ENCODE peak calls at places on chromosomes 4 and X, in seven cellular contexts. One of them, this sample, is unnamed.

GRCh38 chr4:56976283-56976877 is 1.0 kb downstream of the NOA1 start:
- DNase-seq in astrocyte of the cerebellum: no peak
- DNase-seq in fibroblast of villous mesenchyme: peak; percentile 13
- DNase-seq in AG04450: no peak
- DNase-seq in cardiac fibroblast: no peak
- DNase-seq in fibroblast of mammary gland: no peak
- DNase-seq in fibroblast of lung: no peak
- DNase-seq in this sample: no peak

GRCh38 chr4:22508376-22508775 is 7.5 kb downstream of the ADGRA3 start:
- DNase-seq in astrocyte of the cerebellum: no peak
- DNase-seq in cardiac fibroblast: no peak
- DNase-seq in fibroblast of villous mesenchyme: peak; percentile 83
- DNase-seq in fibroblast of mammary gland: no peak
- DNase-seq in AG04450: no peak
- DNase-seq in fibroblast of lung: no peak
- DNase-seq in this sample: no peak

GRCh38 chr4:70994069-70994366 is 569 bp downstream of the DCK start:
- DNase-seq in AG04450: no peak
- DNase-seq in astrocyte of the cerebellum: no peak
- DNase-seq in fibroblast of mammary gland: peak; percentile 17
- DNase-seq in fibroblast of lung: no peak
- DNase-seq in fibroblast of villous mesenchyme: no peak
- DNase-seq in cardiac fibroblast: no peak
- DNase-seq in this sample: no peak

GRCh38 chr4:4384837-4385236 is 2.1 kb upstream of the NSG1 start:
- DNase-seq in fibroblast of mammary gland: peak; percentile 26
- DNase-seq in cardiac fibroblast: peak; percentile 41
- DNase-seq in astrocyte of the cerebellum: no peak
- DNase-seq in fibroblast of villous mesenchyme: peak; percentile 35
- DNase-seq in fibroblast of lung: no peak
- DNase-seq in AG04450: no peak
- DNase-seq in this sample: no peak

GRCh38 chr4:147160908-147161513 is 215.3 kb upstream of the TTC29 start:
- DNase-seq in cardiac fibroblast: peak; percentile 83
- DNase-seq in fibroblast of villous mesenchyme: peak; percentile 69
- DNase-seq in AG04450: peak; percentile 16
- DNase-seq in astrocyte of the cerebellum: peak; percentile 37
- DNase-seq in fibroblast of mammary gland: peak; percentile 67
- DNase-seq in fibroblast of lung: peak; percentile 54
- DNase-seq in this sample: peak; percentile 14

GRCh38 chrX:76428243-76429130 is 977 bp downstream of the MAGEE1 start:
- DNase-seq in fibroblast of mammary gland: no peak
- DNase-seq in fibroblast of villous mesenchyme: no peak
- DNase-seq in cardiac fibroblast: no peak
- DNase-seq in AG04450: no peak
- DNase-seq in fibroblast of lung: no peak
- DNase-seq in astrocyte of the cerebellum: no peak
- DNase-seq in this sample: no peak

GRCh38 chr4:155600246-155600645 is 66.4 kb upstream of the GUCY1A1 start:
- DNase-seq in AG04450: no peak
- DNase-seq in cardiac fibroblast: no peak
- DNase-seq in astrocyte of the cerebellum: no peak
- DNase-seq in fibroblast of mammary gland: no peak
- DNase-seq in fibroblast of villous mesenchyme: no peak
- DNase-seq in fibroblast of lung: peak; percentile 71
- DNase-seq in this sample: no peak

GRCh38 chrX:154761977-154762528 is 611 bp upstream of the DKC1 start:
- DNase-seq in fibroblast of lung: no peak
- DNase-seq in fibroblast of villous mesenchyme: no peak
- DNase-seq in cardiac fibroblast: no peak
- DNase-seq in AG04450: no peak
- DNase-seq in astrocyte of the cerebellum: no peak
- DNase-seq in fibroblast of mammary gland: no peak
- DNase-seq in this sample: no peak

GRCh38 chr4:117164338-117164737 is 79.0 kb upstream of the TRAM1L1 start:
- DNase-seq in fibroblast of lung: no peak
- DNase-seq in fibroblast of villous mesenchyme: no peak
- DNase-seq in AG04450: no peak
- DNase-seq in cardiac fibroblast: no peak
- DNase-seq in astrocyte of the cerebellum: no peak
- DNase-seq in fibroblast of mammary gland: no peak
- DNase-seq in this sample: no peak

GRCh38 chrX:39480966-39481365 is 616.8 kb downstream of the BCOR start:
- DNase-seq in fibroblast of lung: no peak
- DNase-seq in fibroblast of villous mesenchyme: no peak
- DNase-seq in astrocyte of the cerebellum: no peak
- DNase-seq in fibroblast of mammary gland: no peak
- DNase-seq in AG04450: no peak
- DNase-seq in cardiac fibroblast: no peak
- DNase-seq in this sample: no peak

GRCh38 chrX:133302775-133303445 is 84.8 kb upstream of the TFDP3 start:
- DNase-seq in fibroblast of villous mesenchyme: no peak
- DNase-seq in fibroblast of mammary gland: no peak
- DNase-seq in cardiac fibroblast: no peak
- DNase-seq in fibroblast of lung: peak; percentile 88
- DNase-seq in AG04450: no peak
- DNase-seq in astrocyte of the cerebellum: no peak
- DNase-seq in this sample: no peak

GRCh38 chr4:168648929-168649328 is 152.1 kb downstream of the PALLD start:
- DNase-seq in AG04450: no peak
- DNase-seq in astrocyte of the cerebellum: no peak
- DNase-seq in fibroblast of lung: peak; percentile 91
- DNase-seq in fibroblast of villous mesenchyme: peak; percentile 48
- DNase-seq in cardiac fibroblast: peak; percentile 83
- DNase-seq in fibroblast of mammary gland: peak; percentile 64
- DNase-seq in this sample: no peak

GRCh38 chr4:55931833-55932232 is 16.9 kb upstream of the CEP135 start:
- DNase-seq in fibroblast of villous mesenchyme: peak; percentile 85
- DNase-seq in fibroblast of mammary gland: peak; percentile 19
- DNase-seq in fibroblast of lung: peak; percentile 61
- DNase-seq in astrocyte of the cerebellum: no peak
- DNase-seq in cardiac fibroblast: peak; percentile 18
- DNase-seq in AG04450: peak; percentile 67
- DNase-seq in this sample: no peak

GRCh38 chr4:181958435-181958834 is 284.8 kb upstream of the TENM3 start:
- DNase-seq in fibroblast of villous mesenchyme: no peak
- DNase-seq in fibroblast of lung: peak; percentile 49
- DNase-seq in AG04450: no peak
- DNase-seq in astrocyte of the cerebellum: no peak
- DNase-seq in cardiac fibroblast: peak; percentile 45
- DNase-seq in fibroblast of mammary gland: no peak
- DNase-seq in this sample: no peak

GRCh38 chr4:90113881-90114457 is 13.2 kb upstream of the CCSER1 start:
- DNase-seq in fibroblast of mammary gland: no peak
- DNase-seq in fibroblast of lung: peak; percentile 2
- DNase-seq in AG04450: no peak
- DNase-seq in fibroblast of villous mesenchyme: no peak
- DNase-seq in astrocyte of the cerebellum: no peak
- DNase-seq in cardiac fibroblast: no peak
- DNase-seq in this sample: no peak

GRCh38 chr4:158580064-158580463 is 58.4 kb downstream of the RXFP1 start:
- DNase-seq in fibroblast of mammary gland: no peak
- DNase-seq in astrocyte of the cerebellum: no peak
- DNase-seq in fibroblast of villous mesenchyme: no peak
- DNase-seq in cardiac fibroblast: no peak
- DNase-seq in AG04450: no peak
- DNase-seq in fibroblast of lung: no peak
- DNase-seq in this sample: no peak

GRCh38 chrX:69189972-69190371 is 24.7 kb upstream of the PJA1 start:
- DNase-seq in fibroblast of lung: no peak
- DNase-seq in cardiac fibroblast: no peak
- DNase-seq in astrocyte of the cerebellum: no peak
- DNase-seq in fibroblast of mammary gland: no peak
- DNase-seq in fibroblast of villous mesenchyme: peak; percentile 56
- DNase-seq in AG04450: no peak
- DNase-seq in this sample: no peak

GRCh38 chrX:72042860-72043248 is 88.9 kb downstream of the RTL5 start:
- DNase-seq in fibroblast of lung: no peak
- DNase-seq in cardiac fibroblast: no peak
- DNase-seq in fibroblast of mammary gland: no peak
- DNase-seq in fibroblast of villous mesenchyme: no peak
- DNase-seq in AG04450: no peak
- DNase-seq in astrocyte of the cerebellum: no peak
- DNase-seq in this sample: no peak

GRCh38 chr4:7067523-7068278 is at the start of gene GRPEL1:
- DNase-seq in cardiac fibroblast: peak; percentile 100
- DNase-seq in AG04450: peak; percentile 97
- DNase-seq in fibroblast of lung: peak; percentile 98
- DNase-seq in fibroblast of mammary gland: peak; percentile 99
- DNase-seq in astrocyte of the cerebellum: peak; percentile 97
- DNase-seq in fibroblast of villous mesenchyme: peak; percentile 100
- DNase-seq in this sample: peak; percentile 98

GRCh38 chr4:153084939-153085630 is 119.2 kb upstream of the TRIM2 start:
- DNase-seq in fibroblast of mammary gland: peak; percentile 60
- DNase-seq in astrocyte of the cerebellum: peak; percentile 18
- DNase-seq in fibroblast of lung: peak; percentile 53
- DNase-seq in cardiac fibroblast: peak; percentile 75
- DNase-seq in AG04450: peak; percentile 27
- DNase-seq in fibroblast of villous mesenchyme: peak; percentile 56
- DNase-seq in this sample: peak; percentile 37

GRCh38 chr4:16684083-16684482 is 214.4 kb downstream of the LDB2 start:
- DNase-seq in astrocyte of the cerebellum: no peak
- DNase-seq in AG04450: no peak
- DNase-seq in fibroblast of villous mesenchyme: peak; percentile 89
- DNase-seq in fibroblast of lung: peak; percentile 68
- DNase-seq in cardiac fibroblast: peak; percentile 81
- DNase-seq in fibroblast of mammary gland: peak; percentile 56
- DNase-seq in this sample: peak; percentile 78

GRCh38 chr4:37928421-37928820 is 31.8 kb upstream of the PTTG2 start:
- DNase-seq in astrocyte of the cerebellum: no peak
- DNase-seq in fibroblast of lung: no peak
- DNase-seq in fibroblast of mammary gland: no peak
- DNase-seq in AG04450: no peak
- DNase-seq in fibroblast of villous mesenchyme: no peak
- DNase-seq in cardiac fibroblast: no peak
- DNase-seq in this sample: no peak

GRCh38 chr4:35105486-35105885 is 1138.8 kb downstream of the ARAP2 start:
- DNase-seq in cardiac fibroblast: no peak
- DNase-seq in astrocyte of the cerebellum: no peak
- DNase-seq in AG04450: no peak
- DNase-seq in fibroblast of villous mesenchyme: no peak
- DNase-seq in fibroblast of mammary gland: no peak
- DNase-seq in fibroblast of lung: no peak
- DNase-seq in this sample: no peak

GRCh38 chr4:165031436-165032211 is at the start of gene TRIM60:
- DNase-seq in fibroblast of villous mesenchyme: peak; percentile 45
- DNase-seq in fibroblast of mammary gland: no peak
- DNase-seq in cardiac fibroblast: no peak
- DNase-seq in astrocyte of the cerebellum: no peak
- DNase-seq in AG04450: no peak
- DNase-seq in fibroblast of lung: no peak
- DNase-seq in this sample: no peak

GRCh38 chrX:78527263-78527662 is 131.9 kb downstream of the RTL3 start:
- DNase-seq in fibroblast of mammary gland: peak; percentile 79
- DNase-seq in fibroblast of lung: peak; percentile 58
- DNase-seq in cardiac fibroblast: peak; percentile 74
- DNase-seq in AG04450: no peak
- DNase-seq in astrocyte of the cerebellum: no peak
- DNase-seq in fibroblast of villous mesenchyme: no peak
- DNase-seq in this sample: no peak

GRCh38 chr4:52036875-52037274 is 1.2 kb downstream of the SGCB start:
- DNase-seq in cardiac fibroblast: no peak
- DNase-seq in fibroblast of mammary gland: peak; percentile 41
- DNase-seq in AG04450: no peak
- DNase-seq in fibroblast of lung: peak; percentile 14
- DNase-seq in astrocyte of the cerebellum: no peak
- DNase-seq in fibroblast of villous mesenchyme: no peak
- DNase-seq in this sample: no peak
- H3K4me3 ChIP-seq in cardiac fibroblast: peak overlapping the region; percentile 16
- H3K4me3 ChIP-seq in fibroblast of mammary gland: peak overlapping the region; percentile 78
- H3K4me3 ChIP-seq in AG04450: peak overlapping the region; percentile 82
- H3K4me3 ChIP-seq in fibroblast of lung: peak overlapping the region; percentile 84
- H3K4me3 ChIP-seq in astrocyte of the cerebellum: peak overlapping the region; percentile 74
- H3K4me3 ChIP-seq in fibroblast of villous mesenchyme: peak overlapping the region; percentile 86
- H3K4me3 ChIP-seq in this sample: peak overlapping the region; percentile 80

GRCh38 chr4:28730304-28730703 is 1869.7 kb downstream of the STIM2 start:
- DNase-seq in fibroblast of lung: no peak
- DNase-seq in fibroblast of villous mesenchyme: no peak
- DNase-seq in astrocyte of the cerebellum: no peak
- DNase-seq in AG04450: no peak
- DNase-seq in fibroblast of mammary gland: no peak
- DNase-seq in cardiac fibroblast: no peak
- DNase-seq in this sample: no peak
- TF ChIP-seq CTCF in fibroblast of lung: no peak
- TF ChIP-seq CTCF in fibroblast of villous mesenchyme: no peak
- TF ChIP-seq CTCF in astrocyte of the cerebellum: no peak
- TF ChIP-seq CTCF in AG04450: peak; percentile 11
- TF ChIP-seq CTCF in fibroblast of mammary gland: no peak
- TF ChIP-seq CTCF in cardiac fibroblast: no peak
- TF ChIP-seq CTCF in this sample: peak; percentile 17

DNA sequence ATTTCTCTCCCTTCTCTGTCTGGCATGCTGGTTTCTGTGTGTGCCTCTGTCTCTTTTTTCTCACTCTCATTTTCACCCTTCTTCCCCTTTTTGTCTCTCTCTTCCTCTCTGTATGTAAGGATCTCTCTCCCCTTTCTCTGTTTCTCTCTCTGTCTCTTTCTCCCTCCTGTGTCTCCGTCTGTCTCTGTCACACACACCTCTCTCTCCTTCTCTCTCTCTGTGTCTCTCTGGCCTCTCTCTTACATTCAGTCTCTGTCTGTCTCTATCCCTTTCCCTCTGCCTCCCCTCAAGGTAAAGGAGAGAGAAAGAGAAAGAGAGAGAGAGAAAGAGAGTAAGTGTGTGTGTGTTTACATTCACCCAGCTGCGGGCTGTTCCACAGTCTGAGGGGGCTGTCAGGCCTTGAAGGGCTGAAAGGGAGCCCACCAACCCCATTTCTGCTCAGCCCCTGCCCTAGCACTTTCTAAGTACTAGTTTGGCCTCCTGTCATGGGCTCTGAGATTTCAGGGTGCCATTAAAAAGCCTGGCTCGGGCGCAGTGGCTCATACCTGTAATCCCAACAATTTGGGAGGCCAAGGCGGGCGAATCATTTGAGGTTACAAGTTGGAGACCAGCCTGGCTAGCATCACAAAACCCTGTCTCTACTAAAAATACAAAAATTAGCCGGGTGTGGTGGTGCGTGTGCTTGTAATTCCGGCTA is 9.6 kb upstream of the TSPYL2 start:
- DNase-seq in fibroblast of villous mesenchyme: no peak
- DNase-seq in fibroblast of lung: no peak
- DNase-seq in AG04450: no peak
- DNase-seq in fibroblast of mammary gland: no peak
- DNase-seq in cardiac fibroblast: no peak
- DNase-seq in astrocyte of the cerebellum: no peak
- DNase-seq in this sample: no peak
- H3K4me3 ChIP-seq in fibroblast of villous mesenchyme: no peak overlapping the region
- H3K4me3 ChIP-seq in fibroblast of lung: no peak overlapping the region
- H3K4me3 ChIP-seq in AG04450: no peak overlapping the region
- H3K4me3 ChIP-seq in fibroblast of mammary gland: no peak overlapping the region
- H3K4me3 ChIP-seq in cardiac fibroblast: no peak overlapping the region
- H3K4me3 ChIP-seq in astrocyte of the cerebellum: no peak overlapping the region
- H3K4me3 ChIP-seq in this sample: no peak overlapping the region

DNA sequence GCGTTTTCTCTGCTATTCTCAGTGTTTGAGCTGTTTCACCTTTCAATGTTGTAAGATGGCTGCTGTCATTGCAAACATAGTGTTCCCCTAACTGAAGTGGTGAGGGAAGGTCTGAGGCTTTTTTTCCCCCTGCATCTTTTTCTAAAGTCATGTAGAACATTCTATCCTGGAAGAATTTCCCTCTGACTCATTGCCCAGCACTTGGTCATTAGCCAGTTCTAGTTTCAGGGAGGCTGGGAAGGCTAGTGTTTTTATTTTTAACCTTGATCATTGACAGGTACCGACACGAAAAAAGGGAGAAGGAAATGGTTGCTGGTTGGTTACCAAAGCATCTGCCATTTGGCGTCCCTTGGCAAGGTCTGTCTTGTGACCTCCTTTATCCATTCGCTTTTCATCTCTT is 6.6 kb downstream of the LANCL3 start:
- DNase-seq in fibroblast of villous mesenchyme: no peak
- DNase-seq in fibroblast of lung: peak; percentile 27
- DNase-seq in astrocyte of the cerebellum: peak; percentile 9
- DNase-seq in AG04450: no peak
- DNase-seq in fibroblast of mammary gland: peak; percentile 1
- DNase-seq in cardiac fibroblast: no peak
- DNase-seq in this sample: no peak
- TF ChIP-seq CTCF in fibroblast of villous mesenchyme: no peak
- TF ChIP-seq CTCF in fibroblast of lung: no peak
- TF ChIP-seq CTCF in astrocyte of the cerebellum: no peak
- TF ChIP-seq CTCF in AG04450: no peak
- TF ChIP-seq CTCF in fibroblast of mammary gland: no peak
- TF ChIP-seq CTCF in cardiac fibroblast: no peak
- TF ChIP-seq CTCF in this sample: no peak

This sample was measured in AG09309.